ENCODE peak calls at places on chromosomes 2 and 18, in six cellular contexts. Z, E, V, T, H and R are unnamed samples.

GRCh38 chr2:200913654-200914053 is 24.5 kb downstream of the NIF3L1 start:
- DNase-seq in Z (peak), E (no peak), V (no peak), T (no peak), H (no peak), R (no peak)

GRCh38 chr18:44938396-44939036 is 257.8 kb downstream of the SETBP1 start:
- DNase-seq in Z (peak), E (no peak), V (peak), T (peak), H (peak), R (no peak)

GRCh38 chr18:11408555-11408954 is 200.8 kb upstream of the SLC35G4 start:
- DNase-seq in Z (no peak), E (no peak), V (no peak), T (no peak), H (no peak), R (no peak)

GRCh38 chr18:4293337-4293736 is 161.8 kb downstream of the DLGAP1 start:
- DNase-seq in Z (no peak), E (no peak), V (no peak), T (no peak), H (no peak), R (no peak)

GRCh38 chr2:200662727-200663126 is 76.9 kb downstream of the AOX1 start:
- DNase-seq in Z (peak), E (no peak), V (peak), T (no peak), H (peak), R (peak)

GRCh38 chr2:24613154-24613814 is 122.2 kb downstream of the NCOA1 start:
- DNase-seq in Z (peak), E (no peak), V (peak), T (no peak), H (peak), R (peak)

GRCh38 chr2:39737661-39738060 is 41.4 kb downstream of the THUMPD2 start:
- DNase-seq in Z (peak), E (no peak), V (peak), T (no peak), H (peak), R (peak)

GRCh38 chr2:71945133-71945959 is 202.3 kb downstream of the CYP26B1 start:
- DNase-seq in Z (no peak), E (no peak), V (no peak), T (no peak), H (no peak), R (no peak)

GRCh38 chr2:28437918-28438317 is 45.3 kb downstream of the FOSL2 start:
- DNase-seq in Z (no peak), E (no peak), V (no peak), T (no peak), H (no peak), R (no peak)

GRCh38 chr2:50995610-50996009 is 36.3 kb downstream of the NRXN1 start:
- DNase-seq in Z (peak), E (peak), V (no peak), T (peak), H (peak), R (no peak)

GRCh38 chr2:223744580-223744979 is 92.8 kb downstream of the AP1S3 start:
- DNase-seq in Z (no peak), E (no peak), V (no peak), T (no peak), H (no peak), R (no peak)

GRCh38 chr2:113217455-113218282 is 43.9 kb downstream of the PSD4 start:
- DNase-seq in Z (no peak), E (peak), V (no peak), T (peak), H (no peak), R (no peak)

GRCh38 chr2:134228493-134228903 is 25.4 kb upstream of the MGAT5 start:
- DNase-seq in Z (no peak), E (no peak), V (peak), T (no peak), H (no peak), R (no peak)

GRCh38 chr2:103959174-103960125 is 894.5 kb upstream of the POU3F3 start:
- DNase-seq in Z (peak), E (no peak), V (peak), T (peak), H (peak), R (peak)

GRCh38 chr2:224563537-224563936 is 21.6 kb downstream of the CUL3 start:
- DNase-seq in Z (no peak), E (no peak), V (no peak), T (no peak), H (no peak), R (no peak)

GRCh38 chr2:173427887-173428683 is 73.4 kb downstream of the CDCA7 start:
- DNase-seq in Z (peak), E (peak), V (no peak), T (peak), H (no peak), R (peak)

GRCh38 chr18:240175-240574 is 27.7 kb downstream of the THOC1 start:
- DNase-seq in Z (no peak), E (no peak), V (no peak), T (no peak), H (no peak), R (no peak)

GRCh38 chr2:33392366-33392765 is 84.1 kb upstream of the RASGRP3 start:
- DNase-seq in Z (no peak), E (no peak), V (no peak), T (no peak), H (peak), R (no peak)

GRCh38 chr2:11855120-11855760 is 108.8 kb downstream of the LPIN1 start:
- DNase-seq in Z (no peak), E (no peak), V (no peak), T (no peak), H (no peak), R (no peak)

GRCh38 chr2:71607490-71607889 is 154.1 kb downstream of the DYSF start:
- DNase-seq in Z (no peak), E (no peak), V (no peak), T (no peak), H (no peak), R (no peak)

GRCh38 chr2:235983016-235983415 is 185.2 kb downstream of the GBX2 start:
- DNase-seq in Z (no peak), E (no peak), V (no peak), T (no peak), H (no peak), R (no peak)

GRCh38 chr2:59701271-59701994 is 852.0 kb downstream of the BCL11A start:
- DNase-seq in Z (peak), E (no peak), V (no peak), T (no peak), H (no peak), R (peak)

GRCh38 chr18:48959921-48960920 is 9.5 kb upstream of the SMAD7 start:
- DNase-seq in Z (no peak), E (no peak), V (peak), T (no peak), H (no peak), R (peak)

GRCh38 chr18:48037481-48038271 is 107.2 kb upstream of the SMAD2 start:
- DNase-seq in Z (peak), E (no peak), V (peak), T (peak), H (peak), R (peak)

GRCh38 chr2:120134263-120134662 is 88.9 kb downstream of the TMEM185B start:
- DNase-seq in Z (peak), E (no peak), V (peak), T (no peak), H (no peak), R (peak)

GRCh38 chr2:11750422-11750821 is 4.0 kb downstream of the LPIN1 start:
- DNase-seq in Z (peak), E (no peak), V (no peak), T (no peak), H (no peak), R (peak)

GRCh38 chr2:88185480-88185879 is 15.3 kb downstream of the THNSL2 start:
- DNase-seq in Z (no peak), E (no peak), V (no peak), T (no peak), H (no peak), R (no peak)

GRCh38 chr2:88188741-88189140 is 18.6 kb downstream of the THNSL2 start:
- DNase-seq in Z (peak), E (no peak), V (no peak), T (no peak), H (no peak), R (no peak)

GRCh38 chr2:88187038-88187676 is 17.0 kb downstream of the THNSL2 start:
- DNase-seq in Z (peak), E (peak), V (peak), T (peak), H (peak), R (peak)

GRCh38 chr2:88190808-88191721 is 20.9 kb downstream of the THNSL2 start:
- DNase-seq in Z (peak), E (no peak), V (peak), T (peak), H (peak), R (peak)

DNA sequence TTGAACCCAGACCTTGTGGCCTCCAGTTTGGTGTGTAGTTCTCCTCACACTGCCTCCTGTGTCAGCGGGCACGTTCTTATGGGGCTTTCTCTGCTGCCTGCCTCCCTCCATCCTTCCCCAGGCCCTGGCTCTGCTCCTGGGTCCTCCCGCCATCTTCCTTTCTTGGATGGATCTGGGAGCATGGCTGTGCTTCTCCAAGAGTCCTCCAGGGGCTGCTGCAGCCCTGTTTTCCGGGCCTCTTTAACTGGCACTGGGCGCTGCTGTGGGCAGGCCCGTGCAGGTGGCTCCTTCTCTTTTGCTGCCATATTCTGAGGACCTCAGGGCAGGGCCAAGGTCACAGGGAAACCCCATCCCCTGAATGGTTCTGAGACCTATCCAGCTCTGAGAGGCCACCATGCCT is 17.8 kb downstream of the THNSL2 start:
- DNase-seq in Z (peak), E (no peak), V (peak), T (no peak), H (no peak), R (peak)
- TF ChIP-seq CTCF in Z (peak), E (no peak), V (peak), T (no peak), H (no peak), R (peak)

GRCh38 chr2:10188211-10188610 is 65.7 kb downstream of the RRM2 start:
- DNase-seq in Z (no peak), E (no peak), V (peak), T (no peak), H (peak), R (peak)
- TF ChIP-seq CTCF in Z (peak), E (no peak), V (peak), T (no peak), H (no peak), R (peak)

GRCh38 chr2:7037340-7038333 is 120.4 kb downstream of the RNF144A start:
- DNase-seq in Z (peak), E (peak), V (peak), T (peak), H (peak), R (peak)
- TF ChIP-seq CTCF in Z (peak), E (peak), V (peak), T (peak), H (peak), R (peak)

DNA sequence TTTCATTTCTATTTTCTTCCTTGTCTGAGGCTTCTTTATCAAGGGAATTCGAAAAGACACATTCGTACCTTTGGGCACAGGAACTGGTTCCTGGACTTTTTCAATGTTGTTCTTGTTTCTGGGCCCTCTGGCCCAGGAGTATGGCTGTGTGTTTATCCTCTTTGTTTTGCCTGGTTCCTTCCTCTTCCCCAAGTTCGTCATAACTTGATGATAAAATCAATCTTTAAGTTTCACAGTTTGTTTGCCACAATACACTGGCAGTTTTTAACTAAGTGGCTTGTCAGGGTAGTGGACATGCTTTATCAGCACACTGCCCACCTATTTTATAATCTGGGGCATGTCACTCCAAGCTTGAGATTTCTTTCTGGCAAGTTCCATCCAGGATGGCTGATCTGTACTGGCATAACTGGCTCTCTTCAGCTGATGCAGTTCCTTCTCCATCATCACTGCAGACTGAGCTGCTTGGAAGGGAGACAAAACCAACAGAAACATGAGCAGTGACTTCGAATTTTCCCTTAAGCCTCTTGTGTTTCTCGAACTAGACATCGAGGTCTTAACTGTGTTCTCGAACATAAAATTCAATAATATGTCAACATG is 63.4 kb upstream of the MGAT4A start:
- DNase-seq in Z (no peak), E (no peak), V (no peak), T (no peak), H (no peak), R (no peak)
- TF ChIP-seq CTCF in Z (no peak), E (no peak), V (no peak), T (no peak), H (no peak), R (no peak)

DNA sequence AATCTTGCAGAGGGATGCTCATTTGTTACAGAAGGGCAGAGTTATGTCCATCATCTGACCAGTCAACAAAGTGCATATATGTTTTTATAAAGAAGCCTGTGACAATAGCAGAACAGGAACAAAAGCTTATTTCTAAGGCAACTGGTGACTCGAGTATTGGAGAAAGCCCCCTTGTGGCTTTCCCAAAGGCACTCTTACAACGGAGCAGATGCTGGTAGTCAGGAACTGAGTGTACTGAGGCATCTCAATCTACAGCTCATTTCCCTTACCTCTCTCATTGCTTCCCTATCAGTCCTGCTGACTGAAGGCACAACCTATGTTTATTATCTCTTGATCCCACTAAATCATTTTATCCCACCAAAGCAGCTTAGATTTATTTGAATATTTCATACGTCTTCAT is 557.1 kb upstream of the CHAC2 start:
- DNase-seq in Z (no peak), E (no peak), V (peak), T (peak), H (no peak), R (no peak)
- TF ChIP-seq CTCF in Z (no peak), E (no peak), V (peak), T (no peak), H (no peak), R (no peak)